ENCODE peak calls at places on chromosomes 7 and 10, in four cellular contexts. One of them, this sample, is unnamed.

GRCh38 chr7:118870187-118870586 is 645.7 kb downstream of the ANKRD7 start:
- DNase-seq in glomerular endothelial cell: no peak
- DNase-seq in DMS 273 treated with DMSO at 0.1 percent for 48 hours: peak; percentile 24
- DNase-seq in AG08395: no peak
- DNase-seq in this sample: no peak

GRCh38 chr7:127417346-127417745 is 24.8 kb upstream of the ZNF800 start:
- DNase-seq in glomerular endothelial cell: no peak
- DNase-seq in DMS 273 treated with DMSO at 0.1 percent for 48 hours: no peak
- DNase-seq in AG08395: no peak
- DNase-seq in this sample: no peak

GRCh38 chr7:132095-132482 is 60.3 kb upstream of the FAM20C start:
- DNase-seq in glomerular endothelial cell: no peak
- DNase-seq in DMS 273 treated with DMSO at 0.1 percent for 48 hours: no peak
- DNase-seq in AG08395: no peak
- DNase-seq in this sample: no peak

GRCh38 chr7:37592366-37592765 is 91.2 kb upstream of the GPR141 start:
- DNase-seq in glomerular endothelial cell: no peak
- DNase-seq in DMS 273 treated with DMSO at 0.1 percent for 48 hours: no peak
- DNase-seq in AG08395: no peak
- DNase-seq in this sample: no peak

GRCh38 chr7:133978502-133979295 is 148.4 kb upstream of the LRGUK start:
- DNase-seq in glomerular endothelial cell: no peak
- DNase-seq in DMS 273 treated with DMSO at 0.1 percent for 48 hours: no peak
- DNase-seq in AG08395: no peak
- DNase-seq in this sample: no peak

GRCh38 chr10:101226506-101226887 is 2.8 kb downstream of the LBX1 start:
- DNase-seq in glomerular endothelial cell: no peak
- DNase-seq in DMS 273 treated with DMSO at 0.1 percent for 48 hours: no peak
- DNase-seq in AG08395: no peak
- DNase-seq in this sample: no peak

GRCh38 chr10:79263951-79264350 is 83.3 kb upstream of the PPIF start:
- DNase-seq in glomerular endothelial cell: no peak
- DNase-seq in DMS 273 treated with DMSO at 0.1 percent for 48 hours: no peak
- DNase-seq in AG08395: no peak
- DNase-seq in this sample: no peak

GRCh38 chr10:6416892-6417512 is 163.1 kb downstream of the PRKCQ start:
- DNase-seq in glomerular endothelial cell: no peak
- DNase-seq in DMS 273 treated with DMSO at 0.1 percent for 48 hours: no peak
- DNase-seq in AG08395: peak; percentile 58
- DNase-seq in this sample: no peak

GRCh38 chr10:68239596-68240150 is 7.8 kb upstream of the ATOH7 start:
- DNase-seq in glomerular endothelial cell: no peak
- DNase-seq in DMS 273 treated with DMSO at 0.1 percent for 48 hours: no peak
- DNase-seq in AG08395: no peak
- DNase-seq in this sample: no peak

GRCh38 chr10:5234106-5234877 is 37.7 kb downstream of the AKR1C4 start:
- DNase-seq in glomerular endothelial cell: no peak
- DNase-seq in DMS 273 treated with DMSO at 0.1 percent for 48 hours: no peak
- DNase-seq in AG08395: peak; percentile 56
- DNase-seq in this sample: no peak

This sample was measured in pulmonary artery endothelial cell.